ENCODE peak calls at places on chromosomes 11 and 22, in eight cellular contexts. G is GM06990, D is psoas muscle, R is neural progenitor cell, U is AG09309, N is HCT116, M is prostate gland, X is mucosa of descending colon. Z is an unnamed sample.
A peak's percentile ranks its signal among the peaks of the same experiment; 100 is the strongest.

GRCh38 chr11:95337972-95338429 is 107.0 kb upstream of the SESN3 start:
- DNase-seq in G (no peak), D (no peak), R (peak; percentile 43), U (no peak), N (no peak), M (no peak), X (no peak), Z (no peak)

GRCh38 chr11:132898021-132898420 is 634.3 kb downstream of the OPCML start:
- DNase-seq in G (no peak), D (no peak), R (no peak), U (no peak), N (no peak), M (no peak), X (no peak), Z (no peak)

GRCh38 chr11:60870276-60870675 is 2.9 kb downstream of the ZP1 start:
- DNase-seq in G (no peak), D (no peak), R (peak; percentile 11), U (no peak), N (no peak), M (no peak), X (peak; percentile 22), Z (no peak)

GRCh38 chr11:27545946-27546345 is 39.4 kb upstream of the LIN7C start:
- DNase-seq in G (no peak), D (no peak), R (peak; percentile 7), U (no peak), N (no peak), M (no peak), X (no peak), Z (no peak)

GRCh38 chr11:35567737-35568465 is 42.5 kb upstream of the PAMR1 start:
- DNase-seq in G (no peak), D (no peak), R (no peak), U (no peak), N (no peak), M (peak; percentile 55), X (no peak), Z (no peak)

GRCh38 chr22:29816980-29817379 is 21.1 kb downstream of the ASCC2 start:
- DNase-seq in G (no peak), D (no peak), R (no peak), U (no peak), N (no peak), M (peak; percentile 43), X (no peak), Z (no peak)

GRCh38 chr11:27934830-27935145 is 173.2 kb downstream of the KIF18A start:
- DNase-seq in G (no peak), D (no peak), R (no peak), U (peak; percentile 90), N (peak; percentile 93), M (no peak), X (no peak), Z (no peak)

GRCh38 chr11:14537134-14537599 is 17.0 kb upstream of the PSMA1 start:
- DNase-seq in G (no peak), D (no peak), R (peak; percentile 50), U (no peak), N (no peak), M (no peak), X (no peak), Z (no peak)

GRCh38 chr11:14105446-14105845 is 142.9 kb downstream of the SPON1 start:
- DNase-seq in G (no peak), D (no peak), R (no peak), U (no peak), N (no peak), M (no peak), X (no peak), Z (no peak)

GRCh38 chr22:38467904-38468760 is at the start of gene KDELR3:
- DNase-seq in G (peak; percentile 65), D (peak; percentile 75), R (peak; percentile 57), U (no peak), N (peak; percentile 15), M (peak; percentile 46), X (peak; percentile 77), Z (peak; percentile 89)
- TF ChIP-seq CTCF in G (no peak), D (no peak), R (peak; percentile 49), U (peak; percentile 12), N (peak; percentile 30), M (no peak), X (no peak), Z (no peak)

GRCh38 chr22:49353185-49353584 is 474.5 kb downstream of the BRD1 start:
- DNase-seq in G (no peak), D (no peak), R (no peak), U (no peak), N (no peak), M (no peak), X (no peak), Z (no peak)
- H3K4me3 ChIP-seq in G (no peak overlapping the region), D (no peak overlapping the region), R (no peak overlapping the region), U (no peak overlapping the region), N (no peak overlapping the region), M (no peak overlapping the region), X (no peak overlapping the region), Z (no peak overlapping the region)

DNA sequence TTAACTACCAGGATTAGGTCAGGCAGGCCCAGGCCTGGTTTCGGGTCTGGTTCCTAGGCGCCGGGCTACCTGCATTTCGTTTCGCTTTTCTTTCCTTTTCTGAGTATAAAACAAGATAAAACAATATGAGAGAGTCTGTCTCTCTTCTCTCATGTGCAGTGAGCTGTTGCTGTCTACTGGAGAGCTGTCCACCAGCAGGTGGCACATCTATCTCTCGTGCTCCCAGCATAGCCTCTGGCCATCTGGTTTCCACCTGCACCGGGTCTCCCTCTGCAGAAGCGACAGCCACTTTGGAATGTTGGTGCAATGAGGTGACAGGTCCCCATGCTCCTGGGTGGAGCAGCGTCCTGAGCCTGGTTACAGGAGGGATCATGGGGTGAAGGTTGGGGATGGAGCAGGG is 27.7 kb downstream of the RIBC2 start:
- DNase-seq in G (no peak), D (peak; percentile 46), R (peak; percentile 73), U (no peak), N (peak; percentile 42), M (peak; percentile 57), X (no peak), Z (peak; percentile 30)
- TF ChIP-seq CTCF in G (peak; percentile 63), D (peak; percentile 67), R (peak; percentile 64), U (peak; percentile 88), N (peak; percentile 75), M (peak; percentile 79), X (peak; percentile 29), Z (peak; percentile 43)

GRCh38 chr11:67272327-67273259 is 6.3 kb downstream of the GRK2 start:
- DNase-seq in G (no peak), D (no peak), R (no peak), U (no peak), N (no peak), M (no peak), X (peak; percentile 67), Z (peak; percentile 32)
- H3K4me3 ChIP-seq in G (peak overlapping the region; percentile 32), D (peak overlapping the region; percentile 49), R (no peak overlapping the region), U (no peak overlapping the region), N (no peak overlapping the region), M (no peak overlapping the region), X (no peak overlapping the region), Z (no peak overlapping the region)

GRCh38 chr11:115215694-115216615 is 288.3 kb downstream of the CADM1 start:
- DNase-seq in G (no peak), D (no peak), R (peak; percentile 42), U (no peak), N (no peak), M (no peak), X (no peak), Z (no peak)
- TF ChIP-seq CTCF in G (peak; percentile 43), D (peak; percentile 7), R (peak; percentile 54), U (peak; percentile 34), N (peak; percentile 12), M (no peak), X (no peak), Z (peak; percentile 2)

Z was measured in left lung.